ENCODE peak calls at places on chromosomes 11 and 22, in four cellular contexts. One of them, this sample, is unnamed.

GRCh38 chr11:128478305-128478704 is 109.1 kb downstream of the ETS1 start:
- DNase-seq in kidney epithelial cell: no peak
- DNase-seq in astrocyte of the spinal cord: no peak
- DNase-seq in heart right ventricle: no peak
- DNase-seq in this sample: no peak

GRCh38 chr11:124174001-124174400 is 9.1 kb upstream of the OR10D3 start:
- DNase-seq in kidney epithelial cell: peak; percentile 72
- DNase-seq in astrocyte of the spinal cord: peak; percentile 84
- DNase-seq in heart right ventricle: no peak
- DNase-seq in this sample: no peak

GRCh38 chr11:69447786-69448185 is 33.7 kb upstream of the LINC01488 start:
- DNase-seq in kidney epithelial cell: no peak
- DNase-seq in astrocyte of the spinal cord: no peak
- DNase-seq in heart right ventricle: no peak
- DNase-seq in this sample: no peak

GRCh38 chr11:3796796-3797328 is 492 bp downstream of the NUP98 start:
- DNase-seq in kidney epithelial cell: no peak
- DNase-seq in astrocyte of the spinal cord: no peak
- DNase-seq in heart right ventricle: no peak
- DNase-seq in this sample: no peak

GRCh38 chr11:134332189-134332631 is 422 bp downstream of the GLB1L2 start:
- DNase-seq in kidney epithelial cell: no peak
- DNase-seq in astrocyte of the spinal cord: no peak
- DNase-seq in heart right ventricle: no peak
- DNase-seq in this sample: no peak

GRCh38 chr22:23693979-23694680 is 3.3 kb downstream of the RGL4 start:
- DNase-seq in kidney epithelial cell: no peak
- DNase-seq in astrocyte of the spinal cord: no peak
- DNase-seq in heart right ventricle: no peak
- DNase-seq in this sample: no peak

GRCh38 chr11:61279934-61280656 is 15.0 kb downstream of the VWCE start:
- DNase-seq in kidney epithelial cell: no peak
- DNase-seq in astrocyte of the spinal cord: no peak
- DNase-seq in heart right ventricle: no peak
- DNase-seq in this sample: no peak

GRCh38 chr11:34960277-34960676 is 43.9 kb downstream of the PDHX start:
- DNase-seq in kidney epithelial cell: no peak
- DNase-seq in astrocyte of the spinal cord: no peak
- DNase-seq in heart right ventricle: peak; percentile 12
- DNase-seq in this sample: no peak

GRCh38 chr11:93888026-93888425 is 37.6 kb upstream of the VSTM5 start:
- DNase-seq in kidney epithelial cell: no peak
- DNase-seq in astrocyte of the spinal cord: no peak
- DNase-seq in heart right ventricle: no peak
- DNase-seq in this sample: no peak

GRCh38 chr11:31967404-31967950 is 123.4 kb upstream of the RCN1 start:
- DNase-seq in kidney epithelial cell: no peak
- DNase-seq in astrocyte of the spinal cord: no peak
- DNase-seq in heart right ventricle: no peak
- DNase-seq in this sample: no peak

GRCh38 chr11:124898711-124899110 is 1.0 kb upstream of the ROBO4 start:
- DNase-seq in kidney epithelial cell: no peak
- DNase-seq in astrocyte of the spinal cord: no peak
- DNase-seq in heart right ventricle: peak; percentile 73
- DNase-seq in this sample: no peak

GRCh38 chr22:44133901-44134511 is 46.7 kb upstream of the PARVG start:
- DNase-seq in kidney epithelial cell: no peak
- DNase-seq in astrocyte of the spinal cord: peak; percentile 97
- DNase-seq in heart right ventricle: no peak
- DNase-seq in this sample: no peak

GRCh38 chr11:3905080-3905953 is 49.9 kb downstream of the STIM1 start:
- DNase-seq in kidney epithelial cell: peak; percentile 97
- DNase-seq in astrocyte of the spinal cord: peak; percentile 58
- DNase-seq in heart right ventricle: no peak
- DNase-seq in this sample: peak; percentile 82

GRCh38 chr22:49927483-49928184 is 9.2 kb downstream of the CRELD2 start:
- DNase-seq in kidney epithelial cell: no peak
- DNase-seq in astrocyte of the spinal cord: no peak
- DNase-seq in heart right ventricle: no peak
- DNase-seq in this sample: no peak

GRCh38 chr11:13448876-13449275 is 14.1 kb downstream of the BTBD10 start:
- DNase-seq in kidney epithelial cell: no peak
- DNase-seq in astrocyte of the spinal cord: peak; percentile 43
- DNase-seq in heart right ventricle: peak; percentile 27
- DNase-seq in this sample: no peak

GRCh38 chr11:69075421-69076128 is 26.8 kb downstream of the TPCN2 start:
- DNase-seq in kidney epithelial cell: peak; percentile 57
- DNase-seq in astrocyte of the spinal cord: peak; percentile 99
- DNase-seq in heart right ventricle: peak; percentile 67
- DNase-seq in this sample: peak; percentile 93

GRCh38 chr11:19995131-19995530 is 165.1 kb downstream of the DBX1 start:
- DNase-seq in kidney epithelial cell: peak; percentile 88
- DNase-seq in astrocyte of the spinal cord: peak; percentile 72
- DNase-seq in heart right ventricle: no peak
- DNase-seq in this sample: no peak

GRCh38 chr22:43375951-43376455 is 32.8 kb upstream of the SCUBE1 start:
- DNase-seq in kidney epithelial cell: no peak
- DNase-seq in astrocyte of the spinal cord: no peak
- DNase-seq in heart right ventricle: no peak
- DNase-seq in this sample: no peak

GRCh38 chr22:47618611-47619010 is 856.2 kb downstream of the TBC1D22A start:
- DNase-seq in kidney epithelial cell: no peak
- DNase-seq in astrocyte of the spinal cord: no peak
- DNase-seq in heart right ventricle: no peak
- DNase-seq in this sample: no peak

GRCh38 chr11:88695701-88696414 is 358.3 kb upstream of the CTSC start:
- DNase-seq in kidney epithelial cell: no peak
- DNase-seq in astrocyte of the spinal cord: no peak
- DNase-seq in heart right ventricle: no peak
- DNase-seq in this sample: no peak

GRCh38 chr11:7577226-7577882 is 63.6 kb downstream of the PPFIBP2 start:
- DNase-seq in kidney epithelial cell: no peak
- DNase-seq in astrocyte of the spinal cord: peak; percentile 18
- DNase-seq in heart right ventricle: peak; percentile 63
- DNase-seq in this sample: no peak

GRCh38 chr11:70526116-70527045 is 128.1 kb downstream of the CTTN start:
- DNase-seq in kidney epithelial cell: no peak
- DNase-seq in astrocyte of the spinal cord: no peak
- DNase-seq in heart right ventricle: no peak
- DNase-seq in this sample: no peak

GRCh38 chr11:25602149-25602548 is 729.8 kb upstream of the ANO3 start:
- DNase-seq in kidney epithelial cell: no peak
- DNase-seq in astrocyte of the spinal cord: no peak
- DNase-seq in heart right ventricle: no peak
- DNase-seq in this sample: no peak

GRCh38 chr11:45560153-45560934 is 105.1 kb downstream of the CHST1 start:
- DNase-seq in kidney epithelial cell: no peak
- DNase-seq in astrocyte of the spinal cord: no peak
- DNase-seq in heart right ventricle: peak; percentile 37
- DNase-seq in this sample: no peak

GRCh38 chr11:47961383-47961782 is 19.0 kb upstream of the PTPRJ start:
- DNase-seq in kidney epithelial cell: no peak
- DNase-seq in astrocyte of the spinal cord: no peak
- DNase-seq in heart right ventricle: no peak
- DNase-seq in this sample: no peak

GRCh38 chr11:67260406-67260805 is 5.9 kb upstream of the GRK2 start:
- DNase-seq in kidney epithelial cell: no peak
- DNase-seq in astrocyte of the spinal cord: no peak
- DNase-seq in heart right ventricle: no peak
- DNase-seq in this sample: no peak

GRCh38 chr11:69605737-69606526 is 35.0 kb upstream of the CCND1 start:
- DNase-seq in kidney epithelial cell: no peak
- DNase-seq in astrocyte of the spinal cord: no peak
- DNase-seq in heart right ventricle: no peak
- DNase-seq in this sample: no peak

GRCh38 chr11:46202696-46203391 is 74.6 kb upstream of the CREB3L1 start:
- DNase-seq in kidney epithelial cell: no peak
- DNase-seq in astrocyte of the spinal cord: no peak
- DNase-seq in heart right ventricle: no peak
- DNase-seq in this sample: no peak

GRCh38 chr22:43159484-43160178 is 8.3 kb downstream of the TSPO start:
- DNase-seq in kidney epithelial cell: no peak
- DNase-seq in astrocyte of the spinal cord: no peak
- DNase-seq in heart right ventricle: no peak
- DNase-seq in this sample: no peak

GRCh38 chr11:19978668-19979518 is 181.4 kb downstream of the DBX1 start:
- DNase-seq in kidney epithelial cell: no peak
- DNase-seq in astrocyte of the spinal cord: peak; percentile 95
- DNase-seq in heart right ventricle: no peak
- DNase-seq in this sample: no peak

GRCh38 chr11:130209944-130210854 is 50.6 kb downstream of the ST14 start:
- DNase-seq in kidney epithelial cell: no peak
- DNase-seq in astrocyte of the spinal cord: no peak
- DNase-seq in heart right ventricle: no peak
- DNase-seq in this sample: no peak

GRCh38 chr22:46595545-46595944 is 24.6 kb upstream of the GRAMD4 start:
- DNase-seq in kidney epithelial cell: no peak
- DNase-seq in astrocyte of the spinal cord: no peak
- DNase-seq in heart right ventricle: no peak
- DNase-seq in this sample: no peak

GRCh38 chr22:40121463-40121862 is 56.3 kb upstream of the TNRC6B start:
- DNase-seq in kidney epithelial cell: no peak
- DNase-seq in astrocyte of the spinal cord: no peak
- DNase-seq in heart right ventricle: no peak
- DNase-seq in this sample: no peak

GRCh38 chr11:95443386-95443785 is 212.4 kb upstream of the SESN3 start:
- DNase-seq in kidney epithelial cell: no peak
- DNase-seq in astrocyte of the spinal cord: no peak
- DNase-seq in heart right ventricle: no peak
- DNase-seq in this sample: no peak

GRCh38 chr11:29435421-29435820 is 581.4 kb downstream of the KCNA4 start:
- DNase-seq in kidney epithelial cell: no peak
- DNase-seq in astrocyte of the spinal cord: peak; percentile 33
- DNase-seq in heart right ventricle: no peak
- DNase-seq in this sample: no peak

GRCh38 chr11:98056945-98057344 is 963.8 kb upstream of the CNTN5 start:
- DNase-seq in kidney epithelial cell: no peak
- DNase-seq in astrocyte of the spinal cord: no peak
- DNase-seq in heart right ventricle: no peak
- DNase-seq in this sample: no peak

GRCh38 chr11:92296138-92296515 is 71.5 kb downstream of the FAT3 start:
- DNase-seq in kidney epithelial cell: no peak
- DNase-seq in astrocyte of the spinal cord: peak; percentile 61
- DNase-seq in heart right ventricle: no peak
- DNase-seq in this sample: no peak

GRCh38 chr11:119314748-119315138 is 2.2 kb downstream of the MCAM start:
- DNase-seq in kidney epithelial cell: no peak
- DNase-seq in astrocyte of the spinal cord: no peak
- DNase-seq in heart right ventricle: no peak
- DNase-seq in this sample: no peak
- H3K4me3 ChIP-seq in kidney epithelial cell: peak overlapping the region; percentile 75
- H3K4me3 ChIP-seq in astrocyte of the spinal cord: no peak overlapping the region
- H3K4me3 ChIP-seq in heart right ventricle: peak overlapping the region; percentile 71
- H3K4me3 ChIP-seq in this sample: no peak overlapping the region

GRCh38 chr11:44351898-44352498 is 42.1 kb upstream of the ALX4 start:
- DNase-seq in kidney epithelial cell: no peak
- DNase-seq in astrocyte of the spinal cord: no peak
- DNase-seq in heart right ventricle: no peak
- DNase-seq in this sample: no peak
- TF ChIP-seq CTCF in kidney epithelial cell: peak; percentile 16
- TF ChIP-seq CTCF in astrocyte of the spinal cord: no peak
- TF ChIP-seq CTCF in heart right ventricle: peak; percentile 16
- TF ChIP-seq CTCF in this sample: no peak

GRCh38 chr11:111720801-111721494 is 45.2 kb downstream of the PPP2R1B start:
- DNase-seq in kidney epithelial cell: no peak
- DNase-seq in astrocyte of the spinal cord: no peak
- DNase-seq in heart right ventricle: no peak
- DNase-seq in this sample: no peak

GRCh38 chr11:111726301-111726713 is 39.9 kb downstream of the PPP2R1B start:
- DNase-seq in kidney epithelial cell: no peak
- DNase-seq in astrocyte of the spinal cord: no peak
- DNase-seq in heart right ventricle: no peak
- DNase-seq in this sample: no peak

GRCh38 chr11:111725621-111726020 is 40.6 kb downstream of the PPP2R1B start:
- DNase-seq in kidney epithelial cell: no peak
- DNase-seq in astrocyte of the spinal cord: no peak
- DNase-seq in heart right ventricle: no peak
- DNase-seq in this sample: no peak

GRCh38 chr11:111724615-111725129 is 41.5 kb downstream of the PPP2R1B start:
- DNase-seq in kidney epithelial cell: no peak
- DNase-seq in astrocyte of the spinal cord: no peak
- DNase-seq in heart right ventricle: no peak
- DNase-seq in this sample: no peak

DNA sequence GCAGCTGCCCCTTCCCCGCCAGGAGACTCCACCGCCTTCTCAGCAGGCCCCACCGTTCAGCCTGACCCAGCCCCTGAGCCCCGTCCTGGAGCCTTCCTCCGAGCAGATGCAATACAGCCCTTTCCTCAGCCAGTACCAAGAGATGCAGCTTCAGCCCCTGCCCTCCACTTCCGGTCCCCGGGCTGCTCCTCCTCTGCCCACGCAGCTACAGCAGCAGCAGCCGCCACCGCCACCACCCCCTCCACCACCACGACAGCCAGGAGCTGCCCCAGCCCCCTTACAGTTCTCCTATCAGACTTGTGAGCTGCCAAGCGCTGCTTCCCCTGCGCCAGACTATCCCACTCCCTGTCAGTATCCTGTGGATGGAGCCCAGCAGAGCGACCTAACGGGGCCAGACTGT is 42.6 kb downstream of the PPP2R1B start:
- DNase-seq in kidney epithelial cell: no peak
- DNase-seq in astrocyte of the spinal cord: no peak
- DNase-seq in heart right ventricle: no peak
- DNase-seq in this sample: no peak
- H3K4me3 ChIP-seq in kidney epithelial cell: no peak overlapping the region
- H3K4me3 ChIP-seq in astrocyte of the spinal cord: no peak overlapping the region
- H3K4me3 ChIP-seq in heart right ventricle: no peak overlapping the region
- H3K4me3 ChIP-seq in this sample: no peak overlapping the region

DNA sequence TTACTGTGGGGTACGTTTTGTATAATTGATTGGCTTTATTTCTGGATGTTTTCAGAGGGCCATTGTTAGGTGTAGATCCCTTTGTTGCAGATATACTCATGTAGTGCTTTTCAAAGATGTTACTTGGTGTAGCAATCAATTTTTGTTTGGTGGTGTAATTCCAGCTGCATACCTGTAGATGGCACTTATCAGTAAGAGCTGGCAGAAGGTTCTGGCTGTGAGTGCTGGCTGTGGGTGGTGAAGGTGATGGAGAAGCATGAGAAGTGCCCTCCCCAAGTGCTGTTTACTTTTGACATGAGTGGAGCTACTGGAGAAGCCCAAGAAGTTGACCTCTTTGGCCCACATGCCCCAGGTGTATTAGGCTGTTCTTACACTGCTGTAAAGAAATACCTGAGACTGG is 1074.9 kb downstream of the FAM181B start:
- DNase-seq in kidney epithelial cell: no peak
- DNase-seq in astrocyte of the spinal cord: peak; percentile 29
- DNase-seq in heart right ventricle: no peak
- DNase-seq in this sample: no peak
- TF ChIP-seq CTCF in kidney epithelial cell: peak; percentile 59
- TF ChIP-seq CTCF in astrocyte of the spinal cord: peak; percentile 60
- TF ChIP-seq CTCF in heart right ventricle: no peak
- TF ChIP-seq CTCF in this sample: no peak